ENCODE peak calls at places on chromosomes 11 and 22, in eight cellular contexts. D is kidney epithelial cell; M is glutamatergic neuron; I is AG09309; J is WERI-Rb-1; C is CD8-positive, alpha-beta T cell; Q is tibial artery; S is endothelial cell. R is an unnamed sample.

GRCh38 chr22:28759861-28760560 is 12.5 kb upstream of the CCDC117 start:
- DNase-seq in D (no peak), M (no peak), I (no peak), J (no peak), C (no peak), Q (no peak), S (no peak), R (no peak)

GRCh38 chr11:121716060-121716459 is 263.3 kb upstream of the SORL1-AS1 start:
- DNase-seq in D (no peak), M (no peak), I (peak), J (no peak), C (no peak), Q (no peak), S (no peak), R (no peak)

GRCh38 chr22:33274214-33274828 is 216.1 kb upstream of the SYN3 start:
- DNase-seq in D (no peak), M (peak), I (no peak), J (peak), C (no peak), Q (peak), S (peak), R (peak)

GRCh38 chr11:88297320-88298263 is 39.9 kb downstream of the CTSC start:
- DNase-seq in D (no peak), M (no peak), I (no peak), J (peak), C (no peak), Q (no peak), S (no peak), R (no peak)

GRCh38 chr11:45289369-45289768 is 3.2 kb upstream of the SYT13 start:
- DNase-seq in D (peak), M (no peak), I (peak), J (no peak), C (no peak), Q (no peak), S (no peak), R (no peak)

GRCh38 chr22:42330953-42331525 is 60.6 kb upstream of the TCF20 start:
- DNase-seq in D (no peak), M (peak), I (no peak), J (no peak), C (no peak), Q (no peak), S (no peak), R (no peak)

GRCh38 chr22:32103648-32104326 is 55.3 kb downstream of the C22orf42 start:
- DNase-seq in D (no peak), M (no peak), I (no peak), J (no peak), C (no peak), Q (no peak), S (no peak), R (no peak)

GRCh38 chr11:26878959-26879581 is 114.8 kb upstream of the FIBIN start:
- DNase-seq in D (no peak), M (no peak), I (no peak), J (no peak), C (no peak), Q (no peak), S (no peak), R (no peak)

GRCh38 chr11:26095340-26095739 is 236.6 kb upstream of the ANO3 start:
- DNase-seq in D (no peak), M (no peak), I (no peak), J (no peak), C (no peak), Q (no peak), S (no peak), R (no peak)

GRCh38 chr11:87265915-87266314 is 228.2 kb downstream of the TMEM135 start:
- DNase-seq in D (no peak), M (no peak), I (no peak), J (no peak), C (no peak), Q (no peak), S (no peak), R (no peak)

GRCh38 chr11:126476256-126476970 is 120.9 kb downstream of the ST3GAL4 start:
- DNase-seq in D (no peak), M (peak), I (no peak), J (peak), C (no peak), Q (no peak), S (no peak), R (no peak)

GRCh38 chr11:1052133-1053011 is 15.9 kb upstream of the MUC6 start:
- DNase-seq in D (no peak), M (peak), I (no peak), J (peak), C (no peak), Q (no peak), S (no peak), R (peak)
- TF ChIP-seq CTCF in D (no peak), M (no peak), I (no peak), J (no peak), C (no peak), Q (no peak), S (no peak), R (no peak)

GRCh38 chr11:64652586-64653387 is 61.8 kb downstream of the SLC22A12 start:
- DNase-seq in D (no peak), M (peak), I (peak), J (peak), C (peak), Q (peak), S (peak), R (peak)
- TF ChIP-seq CTCF in D (peak), M (peak), I (peak), J (peak), C (peak), Q (peak), S (peak), R (peak)

GRCh38 chr11:125433454-125434121 is 62.5 kb downstream of the FEZ1 start:
- DNase-seq in D (no peak), M (peak), I (no peak), J (peak), C (no peak), Q (no peak), S (peak), R (no peak)
- TF ChIP-seq CTCF in D (peak), M (peak), I (peak), J (peak), C (no peak), Q (no peak), S (no peak), R (peak)

GRCh38 chr11:62233730-62234129 is 8.3 kb upstream of the SCGB1D2 start:
- DNase-seq in D (no peak), M (no peak), I (no peak), J (no peak), C (no peak), Q (no peak), S (no peak), R (no peak)
- TF ChIP-seq CTCF in D (no peak), M (no peak), I (peak), J (no peak), C (no peak), Q (no peak), S (no peak), R (peak)

DNA sequence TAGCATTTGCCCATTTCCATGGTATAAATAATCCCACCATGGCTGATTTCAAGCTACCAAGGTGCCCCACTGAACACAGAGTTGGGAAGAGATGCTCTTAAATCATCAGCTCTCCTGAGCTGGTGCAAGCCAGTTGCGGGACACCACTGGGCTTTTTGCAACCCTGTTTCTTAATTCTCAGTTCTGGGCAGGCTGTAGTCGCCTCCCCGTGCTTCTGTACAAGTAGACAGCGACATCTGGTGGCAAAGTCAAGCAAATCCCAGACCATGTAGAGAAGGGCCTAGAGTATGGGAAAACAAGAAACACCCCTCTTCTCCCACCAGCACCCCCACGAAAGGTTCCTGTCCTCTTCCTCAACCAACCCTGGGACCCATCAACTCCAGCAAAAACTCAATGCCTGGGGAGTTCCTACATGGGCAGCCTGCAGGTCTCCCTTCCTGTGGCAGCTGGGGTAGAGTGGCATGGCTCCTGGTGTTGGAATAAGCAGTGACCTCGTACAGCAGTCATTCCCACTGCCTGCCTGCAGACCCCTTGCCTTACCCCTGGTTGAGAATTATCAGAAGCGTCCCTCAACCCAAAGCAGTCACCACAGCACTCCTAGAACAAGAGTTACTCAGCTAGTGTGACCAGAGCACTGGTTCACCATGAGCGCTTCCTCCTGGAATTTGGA is 68.4 kb downstream of the IGLL5 start:
- DNase-seq in D (peak), M (peak), I (peak), J (peak), C (peak), Q (peak), S (peak), R (no peak)
- TF ChIP-seq CTCF in D (peak), M (peak), I (peak), J (peak), C (peak), Q (peak), S (peak), R (peak)

GRCh38 chr11:37107415-37107814 is 509.4 kb upstream of the RAG2 start:
- DNase-seq in D (no peak), M (no peak), I (no peak), J (no peak), C (no peak), Q (no peak), S (no peak), R (no peak)
- TF ChIP-seq CTCF in D (no peak), M (peak), I (no peak), J (no peak), C (no peak), Q (no peak), S (peak), R (no peak)

R was measured in GM06990.